ENCODE peak calls at places on chromosomes 13 and 19, in eight cellular contexts. P is ovary, R is sigmoid colon, A is GM12865, V is neural progenitor cell, O is testis, M is K562, C is fibroblast of mammary gland. T is an unnamed sample.

GRCh38 chr13:91406619-91407018 is 8.2 kb downstream of the GPC5 start:
- DNase-seq in V (peak), M (peak), A (peak), P (no peak), C (peak), O (peak), R (no peak), T (no peak)

GRCh38 chr13:72716776-72717175 is 10.7 kb downstream of the MZT1 start:
- DNase-seq in V (no peak), C (no peak), P (no peak), M (no peak), A (no peak), R (no peak), O (no peak), T (no peak)

GRCh38 chr19:56942749-56943148 is 102.2 kb upstream of the PEG3 start:
- DNase-seq in O (peak), V (peak), A (peak), R (peak), C (no peak), P (peak), M (peak), T (peak)

GRCh38 chr19:8552810-8553209 is 24.4 kb downstream of the MYO1F start:
- DNase-seq in V (peak), M (peak), O (peak), C (peak), A (peak), P (no peak), R (no peak), T (no peak)

GRCh38 chr13:25037057-25037813 is 58.7 kb upstream of the PABPC3 start:
- DNase-seq in A (peak), C (peak), P (no peak), V (peak), M (peak), O (peak), R (no peak), T (no peak)

GRCh38 chr13:94999871-95000270 is 287.5 kb upstream of the SOX21 start:
- DNase-seq in R (no peak), V (no peak), A (no peak), O (no peak), P (no peak), C (no peak), M (no peak), T (no peak)

GRCh38 chr19:588758-589692 is 656 bp upstream of the HCN2 start:
- DNase-seq in C (no peak), P (no peak), O (no peak), A (no peak), M (no peak), R (no peak), V (peak), T (no peak)

GRCh38 chr19:56637976-56638555 is 4.9 kb upstream of the SMIM17 start:
- DNase-seq in M (peak), V (peak), P (peak), O (peak), R (no peak), A (peak), C (peak), T (peak)

GRCh38 chr13:104657196-104657595 is 1591.0 kb upstream of the SLC10A2 start:
- DNase-seq in R (no peak), P (no peak), M (no peak), C (no peak), O (no peak), A (no peak), V (no peak), T (no peak)

GRCh38 chr13:48110930-48111721 is 16.2 kb upstream of the MED4 start:
- DNase-seq in R (no peak), A (no peak), M (no peak), V (no peak), P (no peak), O (peak), C (no peak), T (peak)

GRCh38 chr19:10142701-10143375 is 23.1 kb upstream of the EIF3G start:
- DNase-seq in C (no peak), A (no peak), V (no peak), P (no peak), O (no peak), R (no peak), M (no peak), T (no peak)

GRCh38 chr13:110107568-110108347 is 199.2 kb downstream of the COL4A1 start:
- DNase-seq in C (no peak), A (no peak), M (no peak), P (no peak), V (peak), R (no peak), O (no peak), T (no peak)

GRCh38 chr13:48908381-48909087 is 67.2 kb upstream of the FNDC3A start:
- DNase-seq in A (no peak), O (no peak), M (no peak), R (no peak), C (peak), P (no peak), V (no peak), T (no peak)

GRCh38 chr13:76856141-76856571 is 30.0 kb downstream of the KCTD12 start:
- DNase-seq in A (peak), M (no peak), P (no peak), R (no peak), V (no peak), O (no peak), C (peak), T (no peak)

GRCh38 chr19:38736036-38736412 is 8.2 kb downstream of the CAPN12 start:
- DNase-seq in V (peak), A (peak), R (peak), C (peak), M (peak), O (peak), P (peak), T (peak)

GRCh38 chr13:21476893-21477472 is 17.9 kb upstream of the ZDHHC20 start:
- DNase-seq in C (peak), P (peak), A (peak), M (peak), V (peak), O (peak), R (peak), T (peak)

GRCh38 chr13:26074706-26075105 is 22.9 kb upstream of the SHISA2 start:
- DNase-seq in A (no peak), O (peak), C (no peak), M (no peak), P (no peak), R (no peak), V (no peak), T (no peak)

GRCh38 chr13:51861728-51862300 is at the start of gene CCDC70:
- DNase-seq in M (peak), O (no peak), V (no peak), P (no peak), R (no peak), C (peak), A (no peak), T (no peak)

GRCh38 chr13:19587635-19588300 is 26.4 kb upstream of the TPTE2 start:
- DNase-seq in V (no peak), A (peak), R (no peak), O (peak), M (peak), P (no peak), C (peak), T (no peak)

GRCh38 chr13:45231722-45232121 is 30.9 kb upstream of the KCTD4 start:
- DNase-seq in O (no peak), A (peak), R (no peak), V (no peak), P (no peak), C (peak), M (no peak), T (no peak)

GRCh38 chr13:42110410-42111155 is 62.1 kb downstream of the DGKH start:
- DNase-seq in O (peak), V (peak), R (no peak), A (peak), P (no peak), M (peak), C (peak), T (peak)

GRCh38 chr13:31468114-31468902 is 268.5 kb downstream of the B3GLCT start:
- DNase-seq in R (no peak), V (no peak), A (no peak), P (no peak), O (no peak), C (no peak), M (no peak), T (no peak)

GRCh38 chr13:20351279-20352022 is 119.3 kb upstream of the GJB6 start:
- DNase-seq in P (no peak), V (no peak), O (no peak), A (no peak), R (no peak), M (no peak), C (peak), T (no peak)

DNA sequence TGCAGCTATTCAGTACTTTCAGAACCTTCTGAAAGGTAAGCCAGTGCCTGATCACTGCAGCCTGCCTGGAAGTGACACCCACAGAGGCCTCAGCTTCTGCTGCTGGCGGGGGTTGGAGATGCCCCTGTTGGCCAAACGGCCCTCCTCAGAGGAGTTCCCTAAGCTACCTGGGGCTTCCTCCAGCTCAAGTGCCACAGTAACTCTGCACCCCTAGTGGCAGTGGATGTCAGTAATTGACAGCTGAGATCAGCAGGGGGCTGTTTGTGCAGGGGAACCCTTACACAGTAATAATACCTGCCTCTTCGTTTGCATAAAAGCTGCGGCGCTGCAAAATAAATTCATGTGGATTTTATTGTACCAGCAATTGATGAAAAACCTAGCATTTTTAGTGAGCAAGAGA is 28.9 kb downstream of the TDRD12 start:
- DNase-seq in R (no peak), O (no peak), V (peak), M (peak), C (no peak), A (peak), P (no peak), T (no peak)
- H3K4me3 ChIP-seq in R (no peak), O (no peak), V (no peak), M (no peak), C (no peak), A (no peak), P (no peak), T (no peak)

DNA sequence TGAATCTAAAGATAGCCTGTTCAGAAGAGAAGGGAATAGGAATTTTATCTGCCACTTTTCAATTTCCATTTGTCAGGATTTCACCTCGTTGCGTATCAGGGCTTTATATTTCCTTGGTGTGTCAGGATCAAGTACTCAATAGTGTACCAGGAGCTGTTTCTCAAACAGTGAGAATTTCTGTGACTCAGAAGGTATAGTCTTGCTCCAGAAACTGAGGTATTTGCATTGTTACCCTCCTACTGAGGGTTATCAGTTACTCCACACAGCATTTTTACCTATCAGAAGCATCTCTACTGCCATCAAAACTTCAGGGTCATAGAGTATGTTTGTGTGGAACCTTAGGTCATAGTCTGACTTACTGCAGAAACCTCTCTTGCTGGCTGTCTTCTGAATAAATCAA is 271.7 kb upstream of the EDNRB start:
- DNase-seq in R (no peak), M (no peak), V (no peak), O (no peak), C (no peak), A (no peak), P (no peak), T (no peak)
- H3K4me3 ChIP-seq in R (no peak), M (no peak), V (no peak), O (no peak), C (no peak), A (no peak), P (no peak), T (no peak)

DNA sequence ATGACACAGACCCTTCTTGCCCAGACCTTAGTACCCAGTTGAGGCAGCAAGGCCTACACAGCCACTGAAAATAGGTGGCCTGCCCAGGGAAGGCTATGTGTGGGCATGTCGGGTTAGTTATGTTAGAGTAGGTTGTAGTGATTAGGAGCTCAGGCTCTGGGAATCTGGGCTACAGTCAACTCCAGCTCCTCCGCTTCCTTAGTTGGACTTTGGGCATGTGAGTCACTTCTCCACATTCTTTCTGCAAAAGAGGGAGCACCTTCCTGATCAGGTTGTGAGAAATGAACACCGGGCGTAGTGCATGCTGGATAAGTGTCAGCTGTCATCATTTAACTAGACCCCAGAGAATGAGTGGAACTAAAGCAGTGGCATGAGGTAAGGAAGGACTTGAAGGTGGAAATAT is 64.8 kb downstream of the ARHGAP35 start:
- DNase-seq in O (no peak), V (no peak), P (no peak), A (no peak), M (no peak), C (no peak), R (no peak), T (no peak)
- H3K4me3 ChIP-seq in O (no peak), V (no peak), P (no peak), A (no peak), M (no peak), C (no peak), R (no peak), T (no peak)

GRCh38 chr19:47623151-47623920 is 14.4 kb downstream of the BICRA start:
- DNase-seq in C (no peak), P (no peak), O (no peak), V (no peak), A (no peak), R (no peak), M (no peak), T (no peak)
- H3K4me3 ChIP-seq in C (no peak), P (no peak), O (no peak), V (no peak), A (no peak), R (no peak), M (no peak), T (no peak)

DNA sequence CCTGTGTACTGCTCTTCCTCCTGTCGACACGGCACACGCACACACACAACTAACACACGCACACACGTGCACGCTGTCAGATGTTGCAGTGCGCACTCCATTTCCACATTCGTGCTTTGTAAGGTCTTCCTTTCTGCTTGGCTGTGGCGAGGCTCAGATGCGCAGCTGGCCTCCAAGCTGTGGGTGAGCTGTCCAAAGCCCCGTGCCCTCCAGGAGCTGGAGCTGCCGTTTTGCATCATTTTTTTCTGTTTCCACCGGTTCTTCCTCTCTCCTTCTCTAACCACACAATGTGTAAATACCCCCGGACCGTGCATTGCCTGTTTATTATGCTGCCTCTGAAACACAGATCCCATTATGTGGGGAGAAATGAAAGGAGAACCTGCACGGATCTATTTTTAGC is 137.4 kb downstream of the SOX1 start:
- DNase-seq in C (no peak), O (no peak), M (no peak), A (no peak), R (no peak), P (no peak), V (peak), T (no peak)
- H3K4me3 ChIP-seq in C (no peak), O (no peak), M (no peak), A (no peak), R (no peak), P (no peak), V (peak), T (no peak)

GRCh38 chr19:40811478-40812341 is 12.7 kb downstream of the EGLN2 start:
- DNase-seq in V (peak), C (no peak), M (no peak), A (no peak), P (peak), O (no peak), R (no peak), T (no peak)

GRCh38 chr19:40808021-40808325 is 9.0 kb downstream of the EGLN2 start:
- DNase-seq in C (no peak), R (no peak), P (no peak), M (no peak), A (no peak), O (no peak), V (no peak), T (no peak)

GRCh38 chr19:40809358-40810086 is 10.5 kb downstream of the EGLN2 start:
- DNase-seq in A (no peak), O (no peak), R (no peak), M (no peak), V (no peak), P (no peak), C (no peak), T (no peak)

GRCh38 chr19:40808497-40808896 is 9.5 kb downstream of the EGLN2 start:
- DNase-seq in M (no peak), R (no peak), C (no peak), O (no peak), A (no peak), P (no peak), V (no peak), T (no peak)

DNA sequence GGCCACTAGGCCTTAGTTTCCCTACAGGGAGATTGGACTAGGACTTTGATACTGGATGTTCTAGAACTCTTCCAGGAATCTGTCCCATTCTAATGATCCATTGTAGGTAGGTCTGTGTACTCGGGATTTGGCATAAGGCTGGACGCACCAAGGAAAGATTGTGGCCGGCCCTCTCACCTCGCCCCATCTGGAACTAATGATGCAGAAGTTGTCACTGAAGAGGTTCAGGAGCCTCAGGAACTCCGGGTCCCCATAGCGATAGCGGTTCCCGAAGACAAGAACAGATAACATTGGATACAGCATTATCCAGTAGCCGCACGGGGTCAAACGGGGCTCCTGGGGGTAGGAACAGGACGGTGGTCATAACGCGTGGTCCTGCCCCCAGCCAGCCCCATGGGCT is 11.2 kb downstream of the EGLN2 start:
- DNase-seq in R (no peak), O (no peak), M (no peak), A (no peak), V (no peak), P (no peak), C (no peak), T (no peak)
- H3K4me3 ChIP-seq in R (peak), O (peak), M (peak), A (no peak), V (peak), P (peak), C (no peak), T (peak)

GRCh38 chr13:84946144-84946543 is 853.1 kb downstream of the SLITRK6 start:
- DNase-seq in A (no peak), R (no peak), P (no peak), O (no peak), C (no peak), M (no peak), V (no peak), T (no peak)
- H3K4me3 ChIP-seq in A (no peak), R (no peak), P (no peak), O (no peak), C (no peak), M (no peak), V (no peak), T (no peak)

DNA sequence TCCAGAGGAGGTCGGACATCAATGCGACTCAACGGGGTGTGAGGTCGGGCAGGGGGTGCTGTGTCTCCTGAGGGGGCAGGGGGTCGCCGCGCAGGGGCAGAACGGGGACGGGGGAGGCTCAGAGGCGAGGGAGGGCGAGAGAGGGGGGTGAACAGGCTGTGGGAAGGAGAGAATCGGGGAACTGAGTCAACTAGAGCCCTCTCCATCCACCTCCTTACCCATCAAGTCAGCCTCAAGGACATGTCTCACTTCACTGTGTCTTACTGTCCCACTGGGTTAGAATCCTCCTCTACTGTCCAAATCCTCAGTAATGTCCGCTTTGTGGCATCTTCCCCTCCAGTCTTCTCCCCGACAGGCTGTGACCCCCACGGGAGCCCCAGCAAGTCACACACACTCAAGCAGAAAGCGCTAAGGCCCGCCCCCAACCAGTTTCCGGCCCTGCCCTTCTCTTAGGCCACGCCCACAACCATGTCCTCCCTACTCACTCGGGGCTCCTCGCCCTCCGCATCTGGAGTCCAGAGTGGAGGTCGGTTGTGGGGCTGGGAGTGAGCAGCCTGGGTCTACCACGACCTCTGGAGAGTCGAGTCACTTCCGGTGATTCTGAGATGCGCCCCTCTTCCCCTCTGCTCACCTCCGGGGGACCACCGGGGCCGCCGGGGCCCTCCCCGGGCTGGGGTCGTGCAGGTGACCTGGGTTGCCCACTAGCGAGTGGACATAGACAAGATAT is 9.3 kb downstream of the PLEKHA4 start:
- DNase-seq in C (no peak), P (peak), A (peak), M (peak), O (no peak), V (no peak), R (no peak), T (peak)
- H3K4me3 ChIP-seq in C (no peak), P (no peak), A (peak), M (peak), O (peak), V (no peak), R (no peak), T (peak)